ENCODE peak calls at places on chromosome 5, in nine cellular contexts. X, W, Q, L, J, A, T, I and E are unnamed samples.

GRCh38 chr5:106876665-106877194 is 794.0 kb downstream of the EFNA5 start:
- DNase-seq in J (no peak), Q (no peak), X (no peak), T (no peak), L (no peak), A (no peak), I (no peak), W (no peak), E (no peak)

GRCh38 chr5:80122599-80122998 is 87.5 kb downstream of the THBS4 start:
- DNase-seq in I (no peak), J (no peak), L (no peak), Q (peak), W (no peak), T (no peak), X (no peak), A (no peak), E (no peak)

GRCh38 chr5:11273180-11273882 is 512.3 kb upstream of the DAP start:
- DNase-seq in L (no peak), Q (peak), T (no peak), J (no peak), A (no peak), I (no peak), X (no peak), W (no peak), E (no peak)

GRCh38 chr5:39455645-39456044 is 30.9 kb upstream of the DAB2 start:
- DNase-seq in I (no peak), A (no peak), X (no peak), W (no peak), L (no peak), J (no peak), T (no peak), Q (no peak), E (no peak)

GRCh38 chr5:125227333-125228075 is 481.1 kb upstream of the ZNF608 start:
- DNase-seq in Q (no peak), L (peak), T (no peak), A (no peak), J (no peak), X (no peak), I (peak), W (no peak), E (no peak)

GRCh38 chr5:29382735-29383280 is 1810.7 kb upstream of the CDH6 start:
- DNase-seq in I (no peak), L (no peak), Q (no peak), A (no peak), J (no peak), T (no peak), W (no peak), X (no peak), E (no peak)

GRCh38 chr5:172886974-172887491 is 53.0 kb downstream of the ERGIC1 start:
- DNase-seq in T (no peak), J (no peak), Q (peak), I (peak), W (no peak), L (peak), X (no peak), A (no peak), E (no peak)

GRCh38 chr5:88674262-88675158 is 208.5 kb downstream of the MEF2C start:
- DNase-seq in T (peak), L (no peak), X (peak), W (no peak), Q (peak), A (no peak), I (no peak), J (no peak), E (no peak)

GRCh38 chr5:72121052-72121451 is 13.8 kb downstream of the MAP1B start:
- DNase-seq in X (no peak), A (no peak), T (no peak), L (no peak), Q (no peak), W (no peak), I (no peak), J (no peak), E (no peak)

GRCh38 chr5:141513021-141513626 is 24.2 kb downstream of the PCDHGC5 start:
- DNase-seq in J (no peak), W (peak), T (peak), X (no peak), A (no peak), Q (no peak), I (peak), L (peak), E (no peak)